ENCODE peak calls at places on chromosomes 5 and 9, in nine cellular contexts. E, M, C, B, I, G, U, X and V are unnamed samples.
A peak's percentile ranks its signal among the peaks of the same experiment; 100 is the strongest.

GRCh38 chr5:127863610-127864395 is 160.6 kb downstream of the CCDC192 start:
- DNase-seq in C (no peak), U (no peak), M (no peak), I (no peak), G (no peak), E (peak; percentile 50), B (no peak), X (no peak), V (no peak)

GRCh38 chr5:62779010-62779422 is 200.4 kb downstream of the LRRC70 start:
- DNase-seq in I (peak; percentile 57), G (peak; percentile 39), U (no peak), M (peak; percentile 85), X (no peak), B (peak; percentile 90), C (no peak), E (peak; percentile 72), V (peak; percentile 54)

GRCh38 chr5:163841-164240 is 27.5 kb upstream of the LRRC14B start:
- DNase-seq in B (no peak), I (no peak), X (no peak), E (no peak), M (no peak), U (peak; percentile 61), G (no peak), C (no peak), V (no peak)

GRCh38 chr9:34717996-34718614 is 8.2 kb upstream of the CCL21 start:
- DNase-seq in B (no peak), E (peak; percentile 53), G (no peak), U (no peak), X (no peak), C (no peak), M (peak; percentile 12), I (no peak), V (peak; percentile 39)

GRCh38 chr5:60495644-60496520 is 204.1 kb downstream of the DEPDC1B start:
- DNase-seq in B (no peak), G (no peak), M (no peak), I (no peak), U (no peak), E (no peak), C (no peak), X (no peak), V (no peak)

GRCh38 chr9:88258587-88258986 is 120.3 kb upstream of the SPATA31C2 start:
- DNase-seq in M (no peak), U (peak; percentile 88), C (no peak), B (peak; percentile 49), E (peak; percentile 30), I (no peak), G (no peak), X (peak; percentile 76), V (peak; percentile 82)

GRCh38 chr9:105912868-105913516 is 218.7 kb downstream of the TMEM38B start:
- DNase-seq in C (no peak), I (no peak), B (no peak), E (no peak), G (no peak), U (no peak), M (peak; percentile 11), X (no peak), V (peak; percentile 57)

GRCh38 chr5:80369521-80369920 is 38.3 kb upstream of the ZFYVE16 start:
- DNase-seq in U (no peak), X (no peak), G (no peak), E (no peak), C (no peak), I (no peak), B (no peak), M (peak; percentile 22), V (no peak)

GRCh38 chr9:137669261-137669672 is 50.5 kb downstream of the EHMT1 start:
- DNase-seq in M (no peak), U (peak; percentile 71), I (no peak), G (no peak), C (no peak), B (no peak), E (no peak), X (no peak), V (peak; percentile 63)

GRCh38 chr5:172362755-172363154 is 79.2 kb upstream of the UBTD2 start:
- DNase-seq in M (no peak), B (no peak), E (peak; percentile 74), G (no peak), X (no peak), C (no peak), I (no peak), U (no peak), V (no peak)

GRCh38 chr9:136257381-136258298 is 12.0 kb upstream of the QSOX2 start:
- DNase-seq in X (no peak), E (no peak), B (no peak), G (no peak), M (no peak), C (no peak), I (no peak), U (no peak), V (no peak)

GRCh38 chr5:41908374-41909079 is 4.4 kb downstream of the RIMOC1 start:
- DNase-seq in B (peak; percentile 39), I (no peak), G (no peak), E (peak; percentile 77), C (no peak), U (no peak), X (no peak), M (no peak), V (no peak)

GRCh38 chr9:20065076-20065475 is 276.2 kb upstream of the SLC24A2 start:
- DNase-seq in M (no peak), C (no peak), X (no peak), G (no peak), U (no peak), B (no peak), I (no peak), E (no peak), V (no peak)

GRCh38 chr9:93116049-93116961 is 17.7 kb downstream of the NINJ1 start:
- DNase-seq in E (peak; percentile 81), C (no peak), I (no peak), U (peak; percentile 83), G (no peak), X (peak; percentile 72), M (peak; percentile 56), B (peak; percentile 39), V (peak; percentile 49)

GRCh38 chr9:73269430-73270101 is 117.9 kb downstream of the ANXA1 start:
- DNase-seq in U (no peak), I (no peak), C (no peak), G (no peak), E (peak; percentile 49), B (peak; percentile 64), M (peak; percentile 8), X (no peak), V (no peak)

GRCh38 chr9:105979359-105979758 is 285.0 kb downstream of the TMEM38B start:
- DNase-seq in C (no peak), M (no peak), E (no peak), U (no peak), X (no peak), G (no peak), I (no peak), B (no peak), V (no peak)

GRCh38 chr5:175658299-175659145 is 651 bp downstream of the HRH2 start:
- DNase-seq in C (no peak), I (no peak), B (no peak), M (no peak), X (no peak), U (no peak), E (no peak), G (no peak), V (peak; percentile 68)

GRCh38 chr5:133848306-133848924 is 120.0 kb downstream of the C5orf15 start:
- DNase-seq in G (no peak), B (no peak), X (no peak), C (no peak), E (no peak), I (no peak), M (no peak), U (peak; percentile 26), V (peak; percentile 36)

GRCh38 chr5:14399054-14399657 is 182.4 kb upstream of the OTULINL start:
- DNase-seq in I (no peak), M (peak; percentile 61), X (no peak), E (peak; percentile 86), C (no peak), G (peak; percentile 41), U (no peak), B (peak; percentile 90), V (no peak)

GRCh38 chr5:40991168-40991980 is 79.8 kb downstream of the MROH2B start:
- DNase-seq in G (no peak), M (peak; percentile 54), I (no peak), X (peak; percentile 39), E (peak; percentile 96), B (peak; percentile 66), C (no peak), U (no peak), V (no peak)

GRCh38 chr5:169126376-169127043 is 174.4 kb downstream of the SLIT3 start:
- DNase-seq in E (no peak), U (no peak), I (no peak), G (no peak), X (no peak), C (no peak), M (no peak), B (no peak), V (peak; percentile 67)

GRCh38 chr9:113521693-113522260 is 58.2 kb downstream of the RGS3 start:
- DNase-seq in E (no peak), C (no peak), G (no peak), U (no peak), M (no peak), I (no peak), X (no peak), B (no peak), V (no peak)

GRCh38 chr9:4258321-4259093 is 41.4 kb downstream of the GLIS3 start:
- DNase-seq in X (no peak), B (peak; percentile 41), U (no peak), I (no peak), E (peak; percentile 91), C (no peak), M (no peak), G (no peak), V (no peak)

GRCh38 chr5:179300834-179301233 is 44.4 kb downstream of the ADAMTS2 start:
- DNase-seq in E (no peak), X (peak; percentile 46), C (no peak), M (no peak), B (no peak), I (no peak), G (no peak), U (peak; percentile 75), V (no peak)

GRCh38 chr5:168780888-168781287 is 201.7 kb upstream of the PANK3 start:
- DNase-seq in B (no peak), C (no peak), G (no peak), E (no peak), I (no peak), U (no peak), X (no peak), M (no peak), V (no peak)

GRCh38 chr5:142941217-142941616 is 171.0 kb downstream of the ARHGAP26 start:
- DNase-seq in I (no peak), E (no peak), G (no peak), M (no peak), U (no peak), B (no peak), C (no peak), X (no peak), V (no peak)

GRCh38 chr9:130940693-130941576 is 1.9 kb upstream of the FIBCD1 start:
- DNase-seq in B (peak; percentile 53), G (peak; percentile 80), I (peak; percentile 87), U (peak; percentile 87), M (peak; percentile 92), E (peak; percentile 53), C (peak; percentile 71), X (peak; percentile 62), V (peak; percentile 94)

GRCh38 chr5:132090107-132090506 is 16.5 kb downstream of the CSF2 start:
- DNase-seq in G (no peak), U (no peak), M (no peak), X (no peak), C (no peak), B (peak; percentile 65), I (no peak), E (peak; percentile 91), V (no peak)

GRCh38 chr9:89309608-89310485 is 1.1 kb upstream of the CKS2 start:
- DNase-seq in X (no peak), G (no peak), M (peak; percentile 12), E (peak; percentile 19), I (no peak), B (no peak), C (peak; percentile 29), U (no peak), V (peak; percentile 70)

GRCh38 chr9:83330207-83331196 is 207.7 kb downstream of the FRMD3 start:
- DNase-seq in C (no peak), G (no peak), E (peak; percentile 27), U (no peak), X (no peak), M (no peak), I (no peak), B (no peak), V (no peak)

GRCh38 chr5:32984851-32985250 is 273.7 kb downstream of the NPR3 start:
- DNase-seq in U (no peak), M (no peak), G (no peak), E (peak; percentile 65), B (peak; percentile 18), C (no peak), I (no peak), X (no peak), V (no peak)